ENCODE peak calls at places on chromosomes 3 and 15, in eight cellular contexts. E is iPS DF 19.7; K is activated CD4-positive, alpha-beta T cell treated with anti-CD3 and anti-CD28 coated beads, Interleukin-2, amount 50 U/mL, for 24 hours; P is RPMI7951; S is NAMALWA; W is activated T-cell treated with anti-CD3 and anti-CD28 coated beads, Interleukin-2, amount 50 U/mL, for 72 hours; G is right cardiac atrium; H is amniotic stem cell. X is an unnamed sample.

GRCh38 chr15:95141486-95141885 is 910.1 kb downstream of the MCTP2 start:
- DNase-seq in E (no peak), K (no peak), P (no peak), S (no peak), W (no peak), G (no peak), H (no peak), X (no peak)

GRCh38 chr3:99866167-99866810 is 48.6 kb downstream of the CMSS1 start:
- DNase-seq in E (no peak), K (no peak), P (peak; percentile 87), S (no peak), W (peak; percentile 29), G (no peak), H (no peak), X (no peak)

GRCh38 chr3:151203053-151203420 is at the start of gene GPR171:
- DNase-seq in E (no peak), K (no peak), P (no peak), S (no peak), W (peak; percentile 81), G (no peak), H (no peak), X (no peak)

GRCh38 chr3:157274644-157275137 is 114.7 kb upstream of the CCNL1 start:
- DNase-seq in E (peak; percentile 72), K (no peak), P (peak; percentile 23), S (no peak), W (no peak), G (no peak), H (no peak), X (peak; percentile 3)

GRCh38 chr15:80228959-80229610 is 22.9 kb downstream of the CTXND1 start:
- DNase-seq in E (no peak), K (no peak), P (peak; percentile 64), S (no peak), W (no peak), G (no peak), H (no peak), X (no peak)

GRCh38 chr3:185822957-185823279 is 1.9 kb downstream of the IGF2BP2 start:
- DNase-seq in E (no peak), K (no peak), P (no peak), S (peak; percentile 20), W (no peak), G (no peak), H (no peak), X (no peak)

GRCh38 chr3:72571052-72571451 is 277.2 kb downstream of the SHQ1 start:
- DNase-seq in E (no peak), K (no peak), P (no peak), S (no peak), W (no peak), G (no peak), H (no peak), X (no peak)

GRCh38 chr3:52240059-52240885 is 1.3 kb upstream of the TWF2 start:
- DNase-seq in E (no peak), K (no peak), P (peak; percentile 94), S (peak; percentile 75), W (peak; percentile 76), G (no peak), H (peak; percentile 27), X (no peak)

GRCh38 chr3:21913791-21914190 is 162.8 kb upstream of the ZNF385D start:
- DNase-seq in E (no peak), K (no peak), P (no peak), S (no peak), W (no peak), G (no peak), H (no peak), X (no peak)

GRCh38 chr3:69962053-69962452 is 37.5 kb upstream of the SAMMSON start:
- DNase-seq in E (no peak), K (no peak), P (peak; percentile 9), S (no peak), W (no peak), G (no peak), H (no peak), X (no peak)

GRCh38 chr3:71786551-71786950 is 1.6 kb upstream of the PROK2 start:
- DNase-seq in E (no peak), K (no peak), P (no peak), S (no peak), W (no peak), G (no peak), H (no peak), X (no peak)